ENCODE peak calls at places on chromosome 13, in five cellular contexts. One of them, this sample, is unnamed.
A peak's percentile ranks its signal among the peaks of the same experiment; 100 is the strongest.

GRCh38 chr13:112056284-112056727 is 10.6 kb upstream of the SOX1 start:
- DNase-seq in fibroblast of lung: no peak
- DNase-seq in effector memory CD4-positive, alpha-beta T cell: no peak
- DNase-seq in neural progenitor cell: peak; percentile 73
- DNase-seq in CD8-positive, alpha-beta T cell: no peak
- DNase-seq in this sample: no peak

GRCh38 chr13:45297456-45298205 is 43.4 kb downstream of the TPT1 start:
- DNase-seq in neural progenitor cell: no peak
- DNase-seq in CD8-positive, alpha-beta T cell: no peak
- DNase-seq in fibroblast of lung: no peak
- DNase-seq in effector memory CD4-positive, alpha-beta T cell: no peak
- DNase-seq in this sample: no peak

GRCh38 chr13:28583661-28584091 is 75.3 kb upstream of the POMP start:
- DNase-seq in effector memory CD4-positive, alpha-beta T cell: no peak
- DNase-seq in fibroblast of lung: no peak
- DNase-seq in CD8-positive, alpha-beta T cell: no peak
- DNase-seq in neural progenitor cell: no peak
- DNase-seq in this sample: no peak

GRCh38 chr13:20672772-20673171 is 30.7 kb upstream of the IL17D start:
- DNase-seq in effector memory CD4-positive, alpha-beta T cell: no peak
- DNase-seq in fibroblast of lung: peak; percentile 20
- DNase-seq in neural progenitor cell: no peak
- DNase-seq in CD8-positive, alpha-beta T cell: no peak
- DNase-seq in this sample: no peak

GRCh38 chr13:78193853-78194252 is 275.2 kb upstream of the EDNRB start:
- DNase-seq in CD8-positive, alpha-beta T cell: no peak
- DNase-seq in effector memory CD4-positive, alpha-beta T cell: no peak
- DNase-seq in neural progenitor cell: no peak
- DNase-seq in fibroblast of lung: no peak
- DNase-seq in this sample: no peak

GRCh38 chr13:37651371-37651770 is 52.8 kb upstream of the POSTN start:
- DNase-seq in neural progenitor cell: no peak
- DNase-seq in fibroblast of lung: no peak
- DNase-seq in effector memory CD4-positive, alpha-beta T cell: no peak
- DNase-seq in CD8-positive, alpha-beta T cell: no peak
- DNase-seq in this sample: no peak

GRCh38 chr13:28040977-28041376 is 52.5 kb upstream of the URAD start:
- DNase-seq in neural progenitor cell: no peak
- DNase-seq in effector memory CD4-positive, alpha-beta T cell: no peak
- DNase-seq in fibroblast of lung: no peak
- DNase-seq in CD8-positive, alpha-beta T cell: no peak
- DNase-seq in this sample: no peak

GRCh38 chr13:31051999-31052398 is 109.7 kb downstream of the HSPH1 start:
- DNase-seq in effector memory CD4-positive, alpha-beta T cell: no peak
- DNase-seq in neural progenitor cell: peak; percentile 26
- DNase-seq in CD8-positive, alpha-beta T cell: no peak
- DNase-seq in fibroblast of lung: no peak
- DNase-seq in this sample: no peak

GRCh38 chr13:80989770-80990169 is 648.8 kb upstream of the SPRY2 start:
- DNase-seq in fibroblast of lung: no peak
- DNase-seq in effector memory CD4-positive, alpha-beta T cell: no peak
- DNase-seq in CD8-positive, alpha-beta T cell: no peak
- DNase-seq in neural progenitor cell: no peak
- DNase-seq in this sample: no peak

GRCh38 chr13:51221674-51222509 is at the start of gene FAM124A:
- DNase-seq in neural progenitor cell: peak; percentile 91
- DNase-seq in effector memory CD4-positive, alpha-beta T cell: no peak
- DNase-seq in CD8-positive, alpha-beta T cell: no peak
- DNase-seq in fibroblast of lung: peak; percentile 20
- DNase-seq in this sample: peak; percentile 17

GRCh38 chr13:44420376-44421220 is 47.0 kb downstream of the SERP2 start:
- DNase-seq in CD8-positive, alpha-beta T cell: no peak
- DNase-seq in fibroblast of lung: no peak
- DNase-seq in effector memory CD4-positive, alpha-beta T cell: no peak
- DNase-seq in neural progenitor cell: no peak
- DNase-seq in this sample: no peak

GRCh38 chr13:50326746-50327145 is 311.5 kb downstream of the KCNRG start:
- DNase-seq in neural progenitor cell: no peak
- DNase-seq in effector memory CD4-positive, alpha-beta T cell: no peak
- DNase-seq in CD8-positive, alpha-beta T cell: no peak
- DNase-seq in fibroblast of lung: no peak
- DNase-seq in this sample: no peak

GRCh38 chr13:79409828-79410227 is 3.8 kb upstream of the RBM26 start:
- DNase-seq in effector memory CD4-positive, alpha-beta T cell: no peak
- DNase-seq in CD8-positive, alpha-beta T cell: no peak
- DNase-seq in fibroblast of lung: no peak
- DNase-seq in neural progenitor cell: no peak
- DNase-seq in this sample: no peak

GRCh38 chr13:80339841-80340642 is 884 bp downstream of the SPRY2 start:
- DNase-seq in fibroblast of lung: peak; percentile 28
- DNase-seq in effector memory CD4-positive, alpha-beta T cell: no peak
- DNase-seq in CD8-positive, alpha-beta T cell: no peak
- DNase-seq in neural progenitor cell: peak; percentile 60
- DNase-seq in this sample: no peak

GRCh38 chr13:79258489-79258888 is 147.6 kb downstream of the RBM26 start:
- DNase-seq in fibroblast of lung: no peak
- DNase-seq in neural progenitor cell: no peak
- DNase-seq in CD8-positive, alpha-beta T cell: no peak
- DNase-seq in effector memory CD4-positive, alpha-beta T cell: no peak
- DNase-seq in this sample: no peak

GRCh38 chr13:49636705-49637104 is 8.4 kb downstream of the ARL11 start:
- DNase-seq in CD8-positive, alpha-beta T cell: no peak
- DNase-seq in fibroblast of lung: no peak
- DNase-seq in neural progenitor cell: no peak
- DNase-seq in effector memory CD4-positive, alpha-beta T cell: no peak
- DNase-seq in this sample: no peak

GRCh38 chr13:98032168-98032567 is 78.7 kb downstream of the IPO5 start:
- DNase-seq in CD8-positive, alpha-beta T cell: no peak
- DNase-seq in fibroblast of lung: no peak
- DNase-seq in neural progenitor cell: peak; percentile 41
- DNase-seq in effector memory CD4-positive, alpha-beta T cell: no peak
- DNase-seq in this sample: no peak

GRCh38 chr13:52879950-52880650 is 31.7 kb upstream of the PCDH8 start:
- DNase-seq in effector memory CD4-positive, alpha-beta T cell: no peak
- DNase-seq in neural progenitor cell: peak; percentile 44
- DNase-seq in fibroblast of lung: no peak
- DNase-seq in CD8-positive, alpha-beta T cell: no peak
- DNase-seq in this sample: no peak

GRCh38 chr13:105272660-105273631 is 1262.5 kb downstream of the EFNB2 start:
- DNase-seq in effector memory CD4-positive, alpha-beta T cell: no peak
- DNase-seq in CD8-positive, alpha-beta T cell: no peak
- DNase-seq in fibroblast of lung: no peak
- DNase-seq in neural progenitor cell: peak; percentile 7
- DNase-seq in this sample: no peak

GRCh38 chr13:113545931-113546516 is 38.5 kb upstream of the TFDP1 start:
- DNase-seq in CD8-positive, alpha-beta T cell: no peak
- DNase-seq in neural progenitor cell: no peak
- DNase-seq in effector memory CD4-positive, alpha-beta T cell: no peak
- DNase-seq in fibroblast of lung: no peak
- DNase-seq in this sample: no peak

GRCh38 chr13:31427151-31427867 is 227.5 kb downstream of the B3GLCT start:
- DNase-seq in fibroblast of lung: no peak
- DNase-seq in effector memory CD4-positive, alpha-beta T cell: no peak
- DNase-seq in neural progenitor cell: no peak
- DNase-seq in CD8-positive, alpha-beta T cell: no peak
- DNase-seq in this sample: no peak

GRCh38 chr13:42985312-42986175 is 6.5 kb downstream of the EPSTI1 start:
- DNase-seq in neural progenitor cell: no peak
- DNase-seq in effector memory CD4-positive, alpha-beta T cell: no peak
- DNase-seq in CD8-positive, alpha-beta T cell: no peak
- DNase-seq in fibroblast of lung: peak; percentile 79
- DNase-seq in this sample: no peak

GRCh38 chr13:80873589-80873988 is 532.7 kb upstream of the SPRY2 start:
- DNase-seq in CD8-positive, alpha-beta T cell: no peak
- DNase-seq in fibroblast of lung: no peak
- DNase-seq in effector memory CD4-positive, alpha-beta T cell: no peak
- DNase-seq in neural progenitor cell: no peak
- DNase-seq in this sample: no peak

GRCh38 chr13:66513728-66514127 is 716.4 kb downstream of the PCDH9 start:
- DNase-seq in effector memory CD4-positive, alpha-beta T cell: no peak
- DNase-seq in neural progenitor cell: no peak
- DNase-seq in CD8-positive, alpha-beta T cell: no peak
- DNase-seq in fibroblast of lung: peak; percentile 31
- DNase-seq in this sample: no peak

GRCh38 chr13:28534801-28535200 is 39.9 kb upstream of the FLT1 start:
- DNase-seq in neural progenitor cell: no peak
- DNase-seq in effector memory CD4-positive, alpha-beta T cell: no peak
- DNase-seq in fibroblast of lung: no peak
- DNase-seq in CD8-positive, alpha-beta T cell: no peak
- DNase-seq in this sample: no peak

GRCh38 chr13:31242342-31242741 is 42.6 kb downstream of the B3GLCT start:
- DNase-seq in CD8-positive, alpha-beta T cell: no peak
- DNase-seq in effector memory CD4-positive, alpha-beta T cell: no peak
- DNase-seq in fibroblast of lung: no peak
- DNase-seq in neural progenitor cell: no peak
- DNase-seq in this sample: no peak

GRCh38 chr13:110912651-110913051 is 2.2 kb downstream of the ANKRD10 start:
- DNase-seq in CD8-positive, alpha-beta T cell: no peak
- DNase-seq in neural progenitor cell: peak; percentile 43
- DNase-seq in effector memory CD4-positive, alpha-beta T cell: no peak
- DNase-seq in fibroblast of lung: peak; percentile 73
- DNase-seq in this sample: no peak

GRCh38 chr13:52954838-52955237 is 73.8 kb upstream of the OLFM4 start:
- DNase-seq in effector memory CD4-positive, alpha-beta T cell: no peak
- DNase-seq in neural progenitor cell: no peak
- DNase-seq in fibroblast of lung: no peak
- DNase-seq in CD8-positive, alpha-beta T cell: no peak
- DNase-seq in this sample: no peak

GRCh38 chr13:44932850-44933251 is 56.4 kb downstream of the NUFIP1 start:
- DNase-seq in effector memory CD4-positive, alpha-beta T cell: no peak
- DNase-seq in fibroblast of lung: peak; percentile 56
- DNase-seq in neural progenitor cell: no peak
- DNase-seq in CD8-positive, alpha-beta T cell: no peak
- DNase-seq in this sample: no peak

GRCh38 chr13:21736926-21737325 is 66.1 kb downstream of the FGF9 start:
- DNase-seq in neural progenitor cell: no peak
- DNase-seq in fibroblast of lung: no peak
- DNase-seq in CD8-positive, alpha-beta T cell: no peak
- DNase-seq in effector memory CD4-positive, alpha-beta T cell: no peak
- DNase-seq in this sample: no peak

GRCh38 chr13:112968910-112969691 is at the start of gene MCF2L:
- DNase-seq in neural progenitor cell: peak; percentile 68
- DNase-seq in fibroblast of lung: peak; percentile 42
- DNase-seq in effector memory CD4-positive, alpha-beta T cell: peak; percentile 47
- DNase-seq in CD8-positive, alpha-beta T cell: peak; percentile 31
- DNase-seq in this sample: peak; percentile 74

GRCh38 chr13:104949840-104950805 is 1585.3 kb downstream of the EFNB2 start:
- DNase-seq in fibroblast of lung: peak; percentile 22
- DNase-seq in CD8-positive, alpha-beta T cell: no peak
- DNase-seq in neural progenitor cell: no peak
- DNase-seq in effector memory CD4-positive, alpha-beta T cell: no peak
- DNase-seq in this sample: no peak

GRCh38 chr13:30725331-30726085 is 9.8 kb upstream of the ALOX5AP start:
- DNase-seq in CD8-positive, alpha-beta T cell: no peak
- DNase-seq in neural progenitor cell: no peak
- DNase-seq in fibroblast of lung: peak; percentile 76
- DNase-seq in effector memory CD4-positive, alpha-beta T cell: no peak
- DNase-seq in this sample: no peak

DNA sequence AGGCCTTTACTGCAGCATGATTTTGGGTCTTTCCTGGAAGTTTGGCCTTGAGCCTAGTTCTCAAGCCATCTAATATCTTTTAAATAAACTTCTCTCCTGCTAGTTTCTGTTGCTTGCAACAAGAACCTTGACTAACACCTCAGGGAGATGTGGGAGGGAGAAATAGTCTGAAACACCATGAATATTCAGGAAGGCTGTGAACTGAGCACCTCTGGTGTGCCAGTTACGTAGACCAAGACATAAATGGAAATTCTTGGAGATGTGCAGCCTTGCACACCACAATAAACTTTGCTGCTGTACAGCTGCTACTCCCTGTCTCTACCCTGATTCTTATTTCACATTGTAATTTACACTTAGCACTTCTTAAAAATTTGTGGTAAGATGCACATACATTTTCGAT is 86.9 kb upstream of the SPATA13 start:
- DNase-seq in CD8-positive, alpha-beta T cell: no peak
- DNase-seq in neural progenitor cell: no peak
- DNase-seq in effector memory CD4-positive, alpha-beta T cell: no peak
- DNase-seq in fibroblast of lung: no peak
- DNase-seq in this sample: no peak
- H3K27me3 ChIP-seq in CD8-positive, alpha-beta T cell: no peaks in the 10 kb centered on the region
- H3K27me3 ChIP-seq in neural progenitor cell: no peaks in the 10 kb centered on the region
- H3K27me3 ChIP-seq in effector memory CD4-positive, alpha-beta T cell: no peaks in the 10 kb centered on the region
- H3K27me3 ChIP-seq in fibroblast of lung: no peaks in the 10 kb centered on the region
- H3K27me3 ChIP-seq in this sample: peaks cover 3% of the 10 kb centered on the region

GRCh38 chr13:48000559-48001126 is 430 bp downstream of the SUCLA2 start:
- DNase-seq in CD8-positive, alpha-beta T cell: no peak
- DNase-seq in effector memory CD4-positive, alpha-beta T cell: no peak
- DNase-seq in fibroblast of lung: peak; percentile 10
- DNase-seq in neural progenitor cell: peak; percentile 55
- DNase-seq in this sample: no peak
- H3K4me3 ChIP-seq in CD8-positive, alpha-beta T cell: peak overlapping the region; percentile 99
- H3K4me3 ChIP-seq in effector memory CD4-positive, alpha-beta T cell: peak overlapping the region; percentile 97
- H3K4me3 ChIP-seq in fibroblast of lung: peak overlapping the region; percentile 96
- H3K4me3 ChIP-seq in neural progenitor cell: peak overlapping the region; percentile 93
- H3K4me3 ChIP-seq in this sample: peak overlapping the region; percentile 94

DNA sequence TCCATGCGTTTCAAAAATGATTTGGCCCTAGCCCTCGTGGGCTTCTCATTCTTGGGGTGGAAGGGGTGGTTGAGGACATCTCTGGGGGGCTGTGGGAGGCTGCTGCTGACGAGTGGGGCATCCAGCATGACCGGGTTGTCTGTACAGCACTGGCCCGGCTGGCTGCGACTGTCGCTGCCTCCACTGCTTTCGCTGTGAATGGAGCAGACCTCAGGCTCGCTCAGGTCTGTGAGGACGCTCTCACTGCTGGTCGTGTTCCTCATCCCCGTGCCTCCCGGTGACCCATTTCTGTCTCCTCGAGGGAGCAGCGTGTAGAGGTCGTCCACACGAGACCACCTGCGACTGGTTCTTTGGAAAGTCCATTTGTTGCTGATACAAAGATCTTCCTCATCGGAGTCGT is 113.7 kb downstream of the KL start:
- DNase-seq in neural progenitor cell: no peak
- DNase-seq in effector memory CD4-positive, alpha-beta T cell: no peak
- DNase-seq in CD8-positive, alpha-beta T cell: no peak
- DNase-seq in fibroblast of lung: no peak
- DNase-seq in this sample: no peak
- H3K4me1 ChIP-seq in neural progenitor cell: no peaks in the 10 kb centered on the region
- H3K4me1 ChIP-seq in effector memory CD4-positive, alpha-beta T cell: no peaks in the 10 kb centered on the region
- H3K4me1 ChIP-seq in CD8-positive, alpha-beta T cell: no peaks in the 10 kb centered on the region
- H3K4me1 ChIP-seq in fibroblast of lung: peaks cover 32% of the 10 kb centered on the region
- H3K4me1 ChIP-seq in this sample: no peaks in the 10 kb centered on the region

GRCh38 chr13:91398413-91399188 is at the start of gene GPC5:
- DNase-seq in CD8-positive, alpha-beta T cell: peak; percentile 61
- DNase-seq in effector memory CD4-positive, alpha-beta T cell: peak; percentile 72
- DNase-seq in fibroblast of lung: peak; percentile 54
- DNase-seq in neural progenitor cell: peak; percentile 88
- DNase-seq in this sample: peak; percentile 77

GRCh38 chr13:91397595-91397994 is 826 bp upstream of the GPC5 start:
- DNase-seq in effector memory CD4-positive, alpha-beta T cell: no peak
- DNase-seq in fibroblast of lung: no peak
- DNase-seq in CD8-positive, alpha-beta T cell: no peak
- DNase-seq in neural progenitor cell: no peak
- DNase-seq in this sample: no peak

GRCh38 chr13:91400094-91400462 is 1.7 kb downstream of the GPC5 start:
- DNase-seq in neural progenitor cell: peak; percentile 4
- DNase-seq in effector memory CD4-positive, alpha-beta T cell: no peak
- DNase-seq in CD8-positive, alpha-beta T cell: no peak
- DNase-seq in fibroblast of lung: no peak
- DNase-seq in this sample: no peak

GRCh38 chr13:91401916-91402315 is 3.5 kb downstream of the GPC5 start:
- DNase-seq in neural progenitor cell: no peak
- DNase-seq in CD8-positive, alpha-beta T cell: no peak
- DNase-seq in fibroblast of lung: no peak
- DNase-seq in effector memory CD4-positive, alpha-beta T cell: no peak
- DNase-seq in this sample: no peak

GRCh38 chr13:91399189-91400093 is 1.0 kb downstream of the GPC5 start:
- DNase-seq in effector memory CD4-positive, alpha-beta T cell: no peak
- DNase-seq in CD8-positive, alpha-beta T cell: no peak
- DNase-seq in fibroblast of lung: no peak
- DNase-seq in neural progenitor cell: peak; percentile 34
- DNase-seq in this sample: peak; percentile 12
- H3K27me3 ChIP-seq in effector memory CD4-positive, alpha-beta T cell: peaks cover 8% of the 10 kb centered on the region
- H3K27me3 ChIP-seq in CD8-positive, alpha-beta T cell: peaks cover 12% of the 10 kb centered on the region
- H3K27me3 ChIP-seq in fibroblast of lung: peaks cover 12% of the 10 kb centered on the region
- H3K27me3 ChIP-seq in neural progenitor cell: peaks cover 93% of the 10 kb centered on the region
- H3K27me3 ChIP-seq in this sample: peaks cover 23% of the 10 kb centered on the region

This sample was measured in CD8-positive, alpha-beta memory T cell.